ENCODE peak calls at places on chromosomes 11 and 22, in five cellular contexts. J is activated naive CD8-positive, alpha-beta T cell treated with anti-CD3 and anti-CD28 coated beads, Interleukin-2, amount 50 U/mL, for 24 hours; H is KBM-7; L is fibroblast of the conjunctiva; M is AG04450. C is an unnamed sample.

GRCh38 chr11:132935383-132935782 is 596.9 kb downstream of the OPCML start:
- DNase-seq in J (no peak), H (no peak), L (no peak), M (no peak), C (no peak)

GRCh38 chr11:59040607-59041006 is 45.5 kb upstream of the GLYATL1B start:
- DNase-seq in J (no peak), H (no peak), L (no peak), M (no peak), C (no peak)

GRCh38 chr11:44861829-44862545 is 88.7 kb downstream of the TP53I11 start:
- DNase-seq in J (peak), H (peak), L (peak), M (peak), C (peak)

GRCh38 chr11:75468534-75469340 is 35.7 kb upstream of the KLHL35 start:
- DNase-seq in J (no peak), H (no peak), L (peak), M (peak), C (peak)

GRCh38 chr11:126700773-126701554 is 299.6 kb downstream of the KIRREL3 start:
- DNase-seq in J (no peak), H (no peak), L (no peak), M (no peak), C (no peak)

GRCh38 chr22:30615543-30615954 is 8.6 kb downstream of the TCN2 start:
- DNase-seq in J (no peak), H (no peak), L (no peak), M (no peak), C (no peak)

GRCh38 chr11:9263840-9264380 is 1.2 kb downstream of the DENND5A start:
- DNase-seq in J (peak), H (no peak), L (no peak), M (no peak), C (no peak)

GRCh38 chr11:18309691-18310090 is 12.2 kb downstream of the HPS5 start:
- DNase-seq in J (no peak), H (no peak), L (no peak), M (no peak), C (no peak)

GRCh38 chr11:44949160-44950035 is 1.3 kb downstream of the TP53I11 start:
- DNase-seq in J (peak), H (peak), L (peak), M (no peak), C (no peak)

GRCh38 chr11:17686185-17686980 is 33.0 kb upstream of the MYOD1 start:
- DNase-seq in J (no peak), H (no peak), L (no peak), M (no peak), C (no peak)

GRCh38 chr22:48303360-48303725 is 1524.3 kb downstream of the BRD1 start:
- DNase-seq in J (no peak), H (no peak), L (no peak), M (no peak), C (no peak)

GRCh38 chr22:35915477-35916013 is 113.1 kb downstream of the RBFOX2 start:
- DNase-seq in J (no peak), H (no peak), L (no peak), M (no peak), C (no peak)

GRCh38 chr11:64535811-64536210 is 55.2 kb upstream of the SLC22A12 start:
- DNase-seq in J (no peak), H (no peak), L (no peak), M (no peak), C (no peak)

GRCh38 chr11:111598546-111598945 is 3.7 kb upstream of the SIK2 start:
- DNase-seq in J (no peak), H (no peak), L (peak), M (peak), C (no peak)

GRCh38 chr11:131685906-131686305 is 315.5 kb downstream of the NTM start:
- DNase-seq in J (no peak), H (no peak), L (no peak), M (no peak), C (no peak)

GRCh38 chr11:71165771-71166170 is 86.6 kb downstream of the SHANK2 start:
- DNase-seq in J (no peak), H (no peak), L (no peak), M (no peak), C (no peak)

GRCh38 chr22:19663286-19663815 is 51.0 kb upstream of the SEPTIN5 start:
- DNase-seq in J (no peak), H (peak), L (peak), M (peak), C (peak)

GRCh38 chr22:25922141-25922540 is 180.2 kb downstream of the MYO18B start:
- DNase-seq in J (no peak), H (no peak), L (no peak), M (no peak), C (no peak)

GRCh38 chr11:65539401-65540289 is 14.8 kb downstream of the SCYL1 start:
- DNase-seq in J (no peak), H (no peak), L (no peak), M (no peak), C (no peak)

GRCh38 chr11:86141645-86142569 is 73.0 kb upstream of the PICALM start:
- DNase-seq in J (no peak), H (no peak), L (no peak), M (no peak), C (no peak)

GRCh38 chr11:68038718-68039525 is at the start of gene TCIRG1:
- DNase-seq in J (peak), H (peak), L (peak), M (no peak), C (no peak)

GRCh38 chr11:69992943-69993694 is 85.0 kb upstream of the ANO1 start:
- DNase-seq in J (no peak), H (no peak), L (no peak), M (no peak), C (no peak)

GRCh38 chr11:76935030-76935429 is 74.3 kb downstream of the ACER3 start:
- DNase-seq in J (no peak), H (no peak), L (no peak), M (no peak), C (no peak)

GRCh38 chr11:117921456-117921855 is 7.7 kb downstream of the TMPRSS13 start:
- DNase-seq in J (no peak), H (no peak), L (no peak), M (no peak), C (no peak)

GRCh38 chr22:41682033-41682807 is 6.4 kb downstream of the SNU13 start:
- DNase-seq in J (peak), H (no peak), L (peak), M (peak), C (peak)

GRCh38 chr22:46072030-46072881 is 78.1 kb upstream of the PPARA start:
- DNase-seq in J (peak), H (peak), L (no peak), M (no peak), C (no peak)

GRCh38 chr22:29883831-29884139 is 811 bp downstream of the MTMR3 start:
- DNase-seq in J (no peak), H (no peak), L (no peak), M (no peak), C (no peak)

GRCh38 chr11:111291764-111292163 is 6.6 kb upstream of the POU2AF3 start:
- DNase-seq in J (no peak), H (no peak), L (no peak), M (no peak), C (no peak)

GRCh38 chr11:69640995-69641581 is at the start of gene CCND1:
- DNase-seq in J (peak), H (peak), L (peak), M (peak), C (peak)

GRCh38 chr11:70415642-70416395 is 17.5 kb downstream of the CTTN start:
- DNase-seq in J (no peak), H (peak), L (peak), M (no peak), C (no peak)

GRCh38 chr11:3009481-3009880 is 17.4 kb upstream of the NAP1L4 start:
- DNase-seq in J (no peak), H (no peak), L (no peak), M (no peak), C (no peak)

GRCh38 chr11:82995754-82996398 is 75.8 kb downstream of the RAB30 start:
- DNase-seq in J (peak), H (no peak), L (peak), M (no peak), C (no peak)

GRCh38 chr11:112285918-112286317 is 25.3 kb upstream of the PLET1 start:
- DNase-seq in J (no peak), H (no peak), L (no peak), M (no peak), C (no peak)

GRCh38 chr11:75582461-75582934 is 20.4 kb downstream of the SERPINH1 start:
- DNase-seq in J (no peak), H (no peak), L (no peak), M (no peak), C (no peak)

GRCh38 chr11:62432695-62433094 is 13.9 kb downstream of the SCGB1A1 start:
- DNase-seq in J (no peak), H (no peak), L (no peak), M (no peak), C (no peak)